ENCODE peak calls at places on chromosomes 11 and 22, in ten cellular contexts. Y is Ammon's horn; X is activated naive CD4-positive, alpha-beta T cell treated with anti-CD3 and anti-CD28 coated beads, Interleukin-2, amount 10 ng/mL, durations not matched to agents 7 days and 5 days; U is EH; O is trophoblast cell; R is NCI-H1105 treated with DMSO at 0.1 percent for 48 hours; Z is spleen; S is stimulated activated CD8-positive, alpha-beta memory T cell treated with anti-CD3 and anti-CD28 coated beads, Interleukin-7, amount 100 ng/mL, for 24 hours; G is NCI-H1930; B is T1000. K is an unnamed sample.

GRCh38 chr11:66580803-66581202 is 12.1 kb downstream of the CCDC87 start:
- DNase-seq in Y (no peak), U (no peak), B (no peak), X (no peak), Z (no peak), S (no peak), O (no peak), R (no peak), G (no peak), K (no peak)

GRCh38 chr22:44399906-44400762 is 87.4 kb upstream of the SHISAL1 start:
- DNase-seq in S (no peak), O (no peak), Z (peak; percentile 58), X (no peak), U (no peak), B (no peak), R (no peak), Y (no peak), G (no peak), K (no peak)

GRCh38 chr11:134510641-134511040 is 98.6 kb upstream of the B3GAT1 start:
- DNase-seq in Y (no peak), G (no peak), S (no peak), U (no peak), B (no peak), O (no peak), X (no peak), R (no peak), Z (no peak), K (no peak)

GRCh38 chr22:37999236-37999635 is 14.9 kb upstream of the SOX10 start:
- DNase-seq in S (no peak), O (no peak), U (no peak), Y (no peak), G (no peak), R (no peak), X (no peak), B (no peak), Z (no peak), K (no peak)

GRCh38 chr11:65890324-65891179 is at the start of gene CCDC85B:
- DNase-seq in R (peak; percentile 91), U (peak; percentile 97), Z (peak; percentile 99), Y (peak; percentile 98), O (peak; percentile 95), S (peak; percentile 97), B (peak; percentile 98), X (peak; percentile 99), G (peak; percentile 81), K (peak; percentile 93)

GRCh38 chr11:76455331-76455730 is 10.5 kb downstream of the EMSY start:
- DNase-seq in R (no peak), B (no peak), Y (no peak), S (no peak), O (peak; percentile 7), Z (no peak), U (peak; percentile 39), G (no peak), X (no peak), K (no peak)

GRCh38 chr11:11230802-11231562 is 122.1 kb downstream of the CSNK2A3 start:
- DNase-seq in S (no peak), O (no peak), B (no peak), X (peak; percentile 36), U (no peak), Z (no peak), Y (no peak), G (no peak), R (peak; percentile 2), K (no peak)

GRCh38 chr22:26552466-26552865 is 37.5 kb downstream of the TPST2 start:
- DNase-seq in Z (no peak), U (peak; percentile 45), X (no peak), R (no peak), B (peak; percentile 8), G (no peak), Y (no peak), S (no peak), O (no peak), K (no peak)

GRCh38 chr11:62125316-62125715 is 1.5 kb downstream of the INCENP start:
- DNase-seq in Z (no peak), X (no peak), G (no peak), Y (no peak), R (no peak), U (peak; percentile 11), S (no peak), B (no peak), O (no peak), K (no peak)

GRCh38 chr22:35568751-35569725 is 28.4 kb downstream of the RASD2 start:
- DNase-seq in O (peak; percentile 71), X (no peak), Y (no peak), G (no peak), R (no peak), S (no peak), B (no peak), Z (no peak), U (peak; percentile 81), K (peak; percentile 17)

K was measured in NCI-H510A treated with DMSO at 0.1 percent for 48 hours.